ENCODE peak calls at places on chromosomes 16 and 17, in eight cellular contexts. One of them, this sample, is unnamed.

GRCh38 chr17:19654342-19654886 is 5.9 kb downstream of the ALDH3A2 start:
- DNase-seq in GM23338: no peak
- DNase-seq in left ventricle myocardium inferior: no peak
- DNase-seq in tibial artery: no peak
- DNase-seq in lung: no peak
- DNase-seq in activated CD8-positive, alpha-beta T cell treated with anti-CD3 and anti-CD28 coated beads for 36 hours: no peak
- DNase-seq in fibroblast of villous mesenchyme: no peak
- DNase-seq in neural crest cell: no peak
- DNase-seq in this sample: no peak

GRCh38 chr16:17578921-17579876 is 108.4 kb upstream of the XYLT1 start:
- DNase-seq in tibial artery: peak
- DNase-seq in neural crest cell: peak
- DNase-seq in activated CD8-positive, alpha-beta T cell treated with anti-CD3 and anti-CD28 coated beads for 36 hours: peak
- DNase-seq in fibroblast of villous mesenchyme: peak
- DNase-seq in left ventricle myocardium inferior: no peak
- DNase-seq in lung: peak
- DNase-seq in GM23338: peak
- DNase-seq in this sample: peak

GRCh38 chr16:11534262-11534661 is 52.5 kb downstream of the LITAF start:
- DNase-seq in left ventricle myocardium inferior: no peak
- DNase-seq in neural crest cell: no peak
- DNase-seq in fibroblast of villous mesenchyme: no peak
- DNase-seq in lung: no peak
- DNase-seq in GM23338: no peak
- DNase-seq in activated CD8-positive, alpha-beta T cell treated with anti-CD3 and anti-CD28 coated beads for 36 hours: no peak
- DNase-seq in tibial artery: no peak
- DNase-seq in this sample: no peak

GRCh38 chr17:16910341-16910740 is 61.6 kb downstream of the TNFRSF13B start:
- DNase-seq in fibroblast of villous mesenchyme: no peak
- DNase-seq in left ventricle myocardium inferior: no peak
- DNase-seq in neural crest cell: no peak
- DNase-seq in activated CD8-positive, alpha-beta T cell treated with anti-CD3 and anti-CD28 coated beads for 36 hours: no peak
- DNase-seq in GM23338: no peak
- DNase-seq in lung: no peak
- DNase-seq in tibial artery: peak
- DNase-seq in this sample: no peak

GRCh38 chr17:29643817-29644160 is 21.1 kb upstream of the CORO6 start:
- DNase-seq in fibroblast of villous mesenchyme: no peak
- DNase-seq in lung: no peak
- DNase-seq in GM23338: no peak
- DNase-seq in tibial artery: no peak
- DNase-seq in neural crest cell: no peak
- DNase-seq in activated CD8-positive, alpha-beta T cell treated with anti-CD3 and anti-CD28 coated beads for 36 hours: no peak
- DNase-seq in left ventricle myocardium inferior: no peak
- DNase-seq in this sample: no peak

GRCh38 chr17:16446338-16446983 is 31.1 kb downstream of the TRPV2 start:
- DNase-seq in activated CD8-positive, alpha-beta T cell treated with anti-CD3 and anti-CD28 coated beads for 36 hours: no peak
- DNase-seq in GM23338: peak
- DNase-seq in lung: no peak
- DNase-seq in neural crest cell: no peak
- DNase-seq in tibial artery: no peak
- DNase-seq in fibroblast of villous mesenchyme: no peak
- DNase-seq in left ventricle myocardium inferior: no peak
- DNase-seq in this sample: no peak

GRCh38 chr16:68718596-68718995 is 18.5 kb upstream of the CDH1 start:
- DNase-seq in tibial artery: no peak
- DNase-seq in left ventricle myocardium inferior: no peak
- DNase-seq in GM23338: no peak
- DNase-seq in neural crest cell: no peak
- DNase-seq in lung: no peak
- DNase-seq in activated CD8-positive, alpha-beta T cell treated with anti-CD3 and anti-CD28 coated beads for 36 hours: no peak
- DNase-seq in fibroblast of villous mesenchyme: peak
- DNase-seq in this sample: no peak

GRCh38 chr16:86952769-86953168 is 364.4 kb downstream of the C16orf95 start:
- DNase-seq in GM23338: no peak
- DNase-seq in left ventricle myocardium inferior: no peak
- DNase-seq in tibial artery: no peak
- DNase-seq in neural crest cell: no peak
- DNase-seq in fibroblast of villous mesenchyme: no peak
- DNase-seq in activated CD8-positive, alpha-beta T cell treated with anti-CD3 and anti-CD28 coated beads for 36 hours: no peak
- DNase-seq in lung: no peak
- DNase-seq in this sample: no peak

GRCh38 chr17:57662021-57662420 is 83.1 kb downstream of the CCDC182 start:
- DNase-seq in GM23338: no peak
- DNase-seq in left ventricle myocardium inferior: no peak
- DNase-seq in activated CD8-positive, alpha-beta T cell treated with anti-CD3 and anti-CD28 coated beads for 36 hours: no peak
- DNase-seq in lung: no peak
- DNase-seq in neural crest cell: no peak
- DNase-seq in fibroblast of villous mesenchyme: no peak
- DNase-seq in tibial artery: no peak
- DNase-seq in this sample: no peak

GRCh38 chr16:61579195-61579594 is 457.0 kb downstream of the CDH8 start:
- DNase-seq in neural crest cell: no peak
- DNase-seq in fibroblast of villous mesenchyme: no peak
- DNase-seq in left ventricle myocardium inferior: no peak
- DNase-seq in GM23338: no peak
- DNase-seq in lung: no peak
- DNase-seq in activated CD8-positive, alpha-beta T cell treated with anti-CD3 and anti-CD28 coated beads for 36 hours: no peak
- DNase-seq in tibial artery: no peak
- DNase-seq in this sample: no peak

GRCh38 chr17:83056583-83057396 is 22.6 kb upstream of the METRNL start:
- DNase-seq in neural crest cell: no peak
- DNase-seq in activated CD8-positive, alpha-beta T cell treated with anti-CD3 and anti-CD28 coated beads for 36 hours: no peak
- DNase-seq in left ventricle myocardium inferior: no peak
- DNase-seq in lung: no peak
- DNase-seq in GM23338: no peak
- DNase-seq in tibial artery: peak
- DNase-seq in fibroblast of villous mesenchyme: peak
- DNase-seq in this sample: no peak

GRCh38 chr16:11135167-11135973 is 120.6 kb downstream of the SOCS1 start:
- DNase-seq in left ventricle myocardium inferior: no peak
- DNase-seq in activated CD8-positive, alpha-beta T cell treated with anti-CD3 and anti-CD28 coated beads for 36 hours: no peak
- DNase-seq in tibial artery: peak
- DNase-seq in GM23338: no peak
- DNase-seq in fibroblast of villous mesenchyme: peak
- DNase-seq in neural crest cell: no peak
- DNase-seq in lung: no peak
- DNase-seq in this sample: no peak

GRCh38 chr17:73750975-73751374 is 106.7 kb upstream of the SDK2 start:
- DNase-seq in fibroblast of villous mesenchyme: no peak
- DNase-seq in neural crest cell: no peak
- DNase-seq in activated CD8-positive, alpha-beta T cell treated with anti-CD3 and anti-CD28 coated beads for 36 hours: no peak
- DNase-seq in lung: no peak
- DNase-seq in tibial artery: no peak
- DNase-seq in left ventricle myocardium inferior: no peak
- DNase-seq in GM23338: no peak
- DNase-seq in this sample: no peak

GRCh38 chr16:9033125-9033830 is 58.2 kb upstream of the HAPSTR1 start:
- DNase-seq in neural crest cell: peak
- DNase-seq in activated CD8-positive, alpha-beta T cell treated with anti-CD3 and anti-CD28 coated beads for 36 hours: peak
- DNase-seq in fibroblast of villous mesenchyme: peak
- DNase-seq in tibial artery: no peak
- DNase-seq in GM23338: peak
- DNase-seq in lung: no peak
- DNase-seq in left ventricle myocardium inferior: no peak
- DNase-seq in this sample: peak

GRCh38 chr17:31486351-31487062 is 95.0 kb downstream of the RAB11FIP4 start:
- DNase-seq in GM23338: no peak
- DNase-seq in tibial artery: no peak
- DNase-seq in fibroblast of villous mesenchyme: no peak
- DNase-seq in activated CD8-positive, alpha-beta T cell treated with anti-CD3 and anti-CD28 coated beads for 36 hours: no peak
- DNase-seq in lung: no peak
- DNase-seq in left ventricle myocardium inferior: no peak
- DNase-seq in neural crest cell: no peak
- DNase-seq in this sample: no peak

GRCh38 chr17:42562845-42563509 is 1.0 kb downstream of the COASY start:
- DNase-seq in lung: no peak
- DNase-seq in fibroblast of villous mesenchyme: peak
- DNase-seq in GM23338: no peak
- DNase-seq in neural crest cell: no peak
- DNase-seq in activated CD8-positive, alpha-beta T cell treated with anti-CD3 and anti-CD28 coated beads for 36 hours: no peak
- DNase-seq in left ventricle myocardium inferior: no peak
- DNase-seq in tibial artery: no peak
- DNase-seq in this sample: no peak

GRCh38 chr17:82840431-82840831 is 609 bp upstream of the ZNF750 start:
- DNase-seq in lung: no peak
- DNase-seq in neural crest cell: no peak
- DNase-seq in tibial artery: no peak
- DNase-seq in fibroblast of villous mesenchyme: no peak
- DNase-seq in activated CD8-positive, alpha-beta T cell treated with anti-CD3 and anti-CD28 coated beads for 36 hours: no peak
- DNase-seq in GM23338: peak
- DNase-seq in left ventricle myocardium inferior: no peak
- DNase-seq in this sample: no peak

GRCh38 chr16:50458694-50459271 is 89.4 kb upstream of the NKD1 start:
- DNase-seq in tibial artery: peak
- DNase-seq in left ventricle myocardium inferior: no peak
- DNase-seq in fibroblast of villous mesenchyme: no peak
- DNase-seq in lung: no peak
- DNase-seq in GM23338: peak
- DNase-seq in neural crest cell: no peak
- DNase-seq in activated CD8-positive, alpha-beta T cell treated with anti-CD3 and anti-CD28 coated beads for 36 hours: no peak
- DNase-seq in this sample: no peak

GRCh38 chr17:39132192-39132600 is 19.2 kb downstream of the PLXDC1 start:
- DNase-seq in tibial artery: no peak
- DNase-seq in lung: no peak
- DNase-seq in neural crest cell: no peak
- DNase-seq in fibroblast of villous mesenchyme: peak
- DNase-seq in GM23338: peak
- DNase-seq in activated CD8-positive, alpha-beta T cell treated with anti-CD3 and anti-CD28 coated beads for 36 hours: no peak
- DNase-seq in left ventricle myocardium inferior: no peak
- DNase-seq in this sample: no peak

GRCh38 chr16:86010680-86011141 is 111.7 kb downstream of the IRF8 start:
- DNase-seq in tibial artery: peak
- DNase-seq in fibroblast of villous mesenchyme: no peak
- DNase-seq in left ventricle myocardium inferior: no peak
- DNase-seq in lung: no peak
- DNase-seq in activated CD8-positive, alpha-beta T cell treated with anti-CD3 and anti-CD28 coated beads for 36 hours: no peak
- DNase-seq in GM23338: no peak
- DNase-seq in neural crest cell: no peak
- DNase-seq in this sample: no peak

GRCh38 chr16:27920391-27920891 is 143.1 kb downstream of the GSG1L start:
- DNase-seq in tibial artery: no peak
- DNase-seq in fibroblast of villous mesenchyme: no peak
- DNase-seq in neural crest cell: peak
- DNase-seq in left ventricle myocardium inferior: no peak
- DNase-seq in activated CD8-positive, alpha-beta T cell treated with anti-CD3 and anti-CD28 coated beads for 36 hours: no peak
- DNase-seq in lung: no peak
- DNase-seq in GM23338: peak
- DNase-seq in this sample: no peak
- TF ChIP-seq CTCF in tibial artery: no peak
- TF ChIP-seq CTCF in fibroblast of villous mesenchyme: no peak
- TF ChIP-seq CTCF in neural crest cell: peak
- TF ChIP-seq CTCF in left ventricle myocardium inferior: no peak
- TF ChIP-seq CTCF in activated CD8-positive, alpha-beta T cell treated with anti-CD3 and anti-CD28 coated beads for 36 hours: no peak
- TF ChIP-seq CTCF in lung: no peak
- TF ChIP-seq CTCF in GM23338: peak
- TF ChIP-seq CTCF in this sample: no peak

DNA sequence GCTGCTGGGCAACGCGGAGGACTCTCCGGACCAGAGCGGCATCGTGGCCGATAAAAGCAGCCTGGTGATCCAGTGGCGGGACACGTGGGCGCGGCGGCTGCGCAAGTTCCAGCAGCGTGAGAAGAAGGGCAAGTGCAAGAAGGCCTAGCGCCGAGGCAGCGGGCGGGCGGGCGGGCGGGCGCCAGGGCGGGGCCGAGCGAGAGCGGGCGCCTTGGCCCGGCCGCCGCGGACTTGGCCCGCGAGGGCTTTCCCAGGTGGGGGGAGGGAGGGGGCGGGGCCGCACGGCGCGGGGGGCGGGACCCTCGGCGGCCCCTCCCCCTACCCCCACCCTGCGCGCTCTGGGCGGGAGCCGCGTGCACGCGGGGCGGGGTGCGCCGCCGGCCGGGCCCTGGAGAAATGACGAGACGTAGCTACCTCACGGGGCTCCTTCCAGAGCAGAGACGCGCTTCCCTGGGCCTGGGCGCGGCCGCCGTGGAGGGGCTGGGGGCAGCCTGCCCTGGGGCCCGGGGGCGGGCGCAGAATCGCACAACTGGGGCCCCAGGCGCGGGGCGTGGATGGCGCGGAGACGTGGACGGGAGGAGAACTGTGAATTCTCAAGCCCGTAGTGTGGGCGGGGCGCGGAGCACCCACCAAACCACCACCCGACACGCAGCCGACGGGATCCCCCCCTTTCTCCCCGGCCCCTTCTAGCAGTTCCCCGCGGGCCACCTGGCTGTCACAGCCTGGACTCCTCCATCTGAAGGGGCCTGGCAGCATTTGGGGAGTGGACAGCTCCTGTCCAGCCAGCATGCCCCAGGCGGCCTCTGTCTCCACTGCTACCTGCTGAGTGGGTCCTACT is 218.7 kb downstream of the NTN1 start:
- DNase-seq in GM23338: peak
- DNase-seq in lung: peak
- DNase-seq in neural crest cell: peak
- DNase-seq in activated CD8-positive, alpha-beta T cell treated with anti-CD3 and anti-CD28 coated beads for 36 hours: peak
- DNase-seq in left ventricle myocardium inferior: peak
- DNase-seq in tibial artery: peak
- DNase-seq in fibroblast of villous mesenchyme: peak
- DNase-seq in this sample: peak
- TF ChIP-seq CTCF in GM23338: no peak
- TF ChIP-seq CTCF in lung: no peak
- TF ChIP-seq CTCF in neural crest cell: no peak
- TF ChIP-seq CTCF in activated CD8-positive, alpha-beta T cell treated with anti-CD3 and anti-CD28 coated beads for 36 hours: no peak
- TF ChIP-seq CTCF in left ventricle myocardium inferior: no peak
- TF ChIP-seq CTCF in tibial artery: no peak
- TF ChIP-seq CTCF in fibroblast of villous mesenchyme: no peak
- TF ChIP-seq CTCF in this sample: no peak

GRCh38 chr17:72556944-72557826 is 436.4 kb downstream of the SOX9 start:
- DNase-seq in tibial artery: no peak
- DNase-seq in left ventricle myocardium inferior: peak
- DNase-seq in lung: peak
- DNase-seq in activated CD8-positive, alpha-beta T cell treated with anti-CD3 and anti-CD28 coated beads for 36 hours: peak
- DNase-seq in fibroblast of villous mesenchyme: peak
- DNase-seq in neural crest cell: peak
- DNase-seq in GM23338: peak
- DNase-seq in this sample: peak
- TF ChIP-seq CTCF in tibial artery: peak
- TF ChIP-seq CTCF in left ventricle myocardium inferior: peak
- TF ChIP-seq CTCF in lung: peak
- TF ChIP-seq CTCF in activated CD8-positive, alpha-beta T cell treated with anti-CD3 and anti-CD28 coated beads for 36 hours: peak
- TF ChIP-seq CTCF in fibroblast of villous mesenchyme: peak
- TF ChIP-seq CTCF in neural crest cell: peak
- TF ChIP-seq CTCF in GM23338: peak
- TF ChIP-seq CTCF in this sample: peak

DNA sequence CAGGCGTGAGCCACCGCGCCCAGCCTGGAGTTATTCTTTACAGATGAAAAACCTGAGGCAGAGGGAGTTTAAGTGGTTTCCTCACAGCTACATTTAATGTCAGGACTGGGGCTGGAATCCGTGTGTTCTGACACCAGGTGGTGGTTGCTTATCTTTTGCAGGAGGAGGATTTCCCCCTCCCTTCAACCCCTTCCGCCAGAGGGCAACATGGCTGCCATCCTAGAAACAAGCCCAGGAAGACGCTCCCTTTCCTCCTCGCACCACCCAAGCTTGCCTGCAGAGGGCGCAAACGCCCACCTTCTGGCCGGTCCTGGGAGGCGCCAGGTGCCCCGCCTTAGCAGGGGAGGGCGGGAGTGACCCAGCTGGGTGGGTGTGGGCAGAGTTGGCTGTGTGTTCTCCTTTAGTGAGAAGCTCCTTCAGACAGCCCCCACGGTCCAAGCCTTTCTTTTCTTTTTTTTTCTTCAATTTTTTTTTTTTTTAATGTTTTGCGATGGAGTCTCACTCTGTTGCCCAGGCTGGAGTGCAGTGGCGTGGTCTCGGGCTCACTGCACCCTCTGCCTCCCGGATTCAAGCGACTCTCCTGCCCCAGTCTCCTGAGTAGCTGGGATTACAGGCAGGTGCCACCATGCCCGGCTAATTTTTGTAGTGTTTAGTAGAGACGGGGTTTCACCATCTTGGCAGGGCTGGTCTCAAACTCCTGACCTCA is 9.9 kb upstream of the RAP1GAP2 start:
- DNase-seq in lung: peak
- DNase-seq in fibroblast of villous mesenchyme: peak
- DNase-seq in neural crest cell: peak
- DNase-seq in left ventricle myocardium inferior: peak
- DNase-seq in activated CD8-positive, alpha-beta T cell treated with anti-CD3 and anti-CD28 coated beads for 36 hours: peak
- DNase-seq in GM23338: peak
- DNase-seq in tibial artery: peak
- DNase-seq in this sample: peak
- TF ChIP-seq CTCF in lung: peak
- TF ChIP-seq CTCF in fibroblast of villous mesenchyme: peak
- TF ChIP-seq CTCF in neural crest cell: peak
- TF ChIP-seq CTCF in left ventricle myocardium inferior: peak
- TF ChIP-seq CTCF in activated CD8-positive, alpha-beta T cell treated with anti-CD3 and anti-CD28 coated beads for 36 hours: peak
- TF ChIP-seq CTCF in GM23338: peak
- TF ChIP-seq CTCF in tibial artery: peak
- TF ChIP-seq CTCF in this sample: peak

This sample was measured in GM20000.